ENCODE peak calls at places on chromosomes 4 and X, in six cellular contexts. F is dorsolateral prefrontal cortex, N is endothelial cell, H is IMR-90, O is pancreas, L is progenitor cell of endocrine pancreas. R is an unnamed sample.

GRCh38 chr4:98506462-98507132 is 151.8 kb downstream of the TSPAN5 start:
- DNase-seq in F (no peak), N (peak), H (no peak), O (no peak), L (no peak), R (peak)

GRCh38 chrX:72120798-72121197 is 10.9 kb downstream of the RTL5 start:
- DNase-seq in F (no peak), N (no peak), H (no peak), O (no peak), L (no peak), R (no peak)

GRCh38 chr4:663438-664428 is 10.3 kb downstream of the ATP5ME start:
- DNase-seq in F (no peak), N (peak), H (no peak), O (peak), L (peak), R (no peak)

GRCh38 chr4:8854866-8855265 is 16.8 kb downstream of the HMX1 start:
- DNase-seq in F (peak), N (no peak), H (peak), O (peak), L (no peak), R (no peak)

GRCh38 chr4:67549123-67549522 is 3.8 kb upstream of the CENPC start:
- DNase-seq in F (no peak), N (no peak), H (no peak), O (no peak), L (no peak), R (no peak)

GRCh38 chrX:24146283-24146865 is 3.2 kb upstream of the ZFX start:
- DNase-seq in F (no peak), N (no peak), H (peak), O (no peak), L (no peak), R (no peak)

GRCh38 chrX:15674514-15674898 is 9.9 kb upstream of the CLTRN start:
- DNase-seq in F (peak), N (peak), H (peak), O (peak), L (no peak), R (peak)

GRCh38 chr4:112557676-112558411 is 41.9 kb upstream of the NEUROG2 start:
- DNase-seq in F (no peak), N (no peak), H (no peak), O (no peak), L (no peak), R (no peak)

GRCh38 chr4:48388504-48389154 is 47.3 kb downstream of the SLAIN2 start:
- DNase-seq in F (no peak), N (no peak), H (peak), O (no peak), L (no peak), R (no peak)

GRCh38 chr4:76654796-76655195 is 219.8 kb downstream of the SHROOM3 start:
- DNase-seq in F (no peak), N (no peak), H (peak), O (no peak), L (no peak), R (no peak)

GRCh38 chr4:88965053-88965452 is 91.9 kb downstream of the FAM13A start:
- DNase-seq in F (no peak), N (no peak), H (peak), O (no peak), L (no peak), R (no peak)

GRCh38 chr4:158065176-158065575 is 107.6 kb downstream of the GASK1B start:
- DNase-seq in F (no peak), N (no peak), H (no peak), O (no peak), L (no peak), R (no peak)

GRCh38 chrX:2967012-2967411 is 37.9 kb upstream of the ARSD start:
- DNase-seq in F (no peak), N (no peak), H (no peak), O (no peak), L (no peak), R (no peak)

GRCh38 chr4:25500626-25501318 is 123.7 kb downstream of the ANAPC4 start:
- DNase-seq in F (no peak), N (no peak), H (no peak), O (no peak), L (no peak), R (no peak)

GRCh38 chrX:118383120-118383519 is 37.2 kb downstream of the WDR44 start:
- DNase-seq in F (no peak), N (no peak), H (no peak), O (no peak), L (no peak), R (no peak)

GRCh38 chr4:138007572-138007971 is 234.6 kb downstream of the SLC7A11 start:
- DNase-seq in F (no peak), N (no peak), H (no peak), O (no peak), L (no peak), R (no peak)

GRCh38 chr4:83362492-83363329 is 28.1 kb upstream of the HPSE start:
- DNase-seq in F (no peak), N (no peak), H (peak), O (no peak), L (no peak), R (no peak)

GRCh38 chr4:88659061-88659889 is 38.4 kb downstream of the NAP1L5 start:
- DNase-seq in F (peak), N (peak), H (peak), O (no peak), L (no peak), R (no peak)

GRCh38 chr4:86442881-86443280 is 83.0 kb upstream of the MAPK10 start:
- DNase-seq in F (no peak), N (no peak), H (no peak), O (no peak), L (no peak), R (no peak)

GRCh38 chr4:33914386-33914785 is 2329.9 kb downstream of the ARAP2 start:
- DNase-seq in F (no peak), N (no peak), H (no peak), O (no peak), L (no peak), R (no peak)

GRCh38 chr4:142264961-142265360 is 581.1 kb downstream of the INPP4B start:
- DNase-seq in F (no peak), N (no peak), H (peak), O (no peak), L (no peak), R (no peak)

GRCh38 chr4:65918217-65918616 is 247.9 kb upstream of the EPHA5 start:
- DNase-seq in F (no peak), N (no peak), H (no peak), O (no peak), L (no peak), R (no peak)

GRCh38 chr4:141213550-141213991 is 7.1 kb upstream of the ZNF330 start:
- DNase-seq in F (no peak), N (no peak), H (no peak), O (peak), L (no peak), R (no peak)

GRCh38 chr4:71270901-71271300 is 67.9 kb upstream of the SLC4A4 start:
- DNase-seq in F (no peak), N (peak), H (peak), O (no peak), L (no peak), R (peak)

GRCh38 chrX:131816551-131817136 is 206.5 kb upstream of the STK26 start:
- DNase-seq in F (peak), N (no peak), H (peak), O (no peak), L (no peak), R (no peak)

GRCh38 chr4:31620476-31620875 is 900.3 kb downstream of the PCDH7 start:
- DNase-seq in F (no peak), N (no peak), H (no peak), O (no peak), L (no peak), R (no peak)

GRCh38 chrX:19616959-19617358 is 101.7 kb upstream of the MAP3K15 start:
- DNase-seq in F (no peak), N (no peak), H (peak), O (no peak), L (no peak), R (no peak)

GRCh38 chrX:19617550-19617949 is 102.2 kb upstream of the MAP3K15 start:
- DNase-seq in F (no peak), N (no peak), H (no peak), O (no peak), L (no peak), R (no peak)

GRCh38 chrX:19613645-19614323 is 98.5 kb upstream of the MAP3K15 start:
- DNase-seq in F (no peak), N (no peak), H (no peak), O (no peak), L (no peak), R (no peak)

GRCh38 chrX:19611636-19612376 is 96.5 kb upstream of the MAP3K15 start:
- DNase-seq in F (no peak), N (no peak), H (no peak), O (no peak), L (no peak), R (no peak)

DNA sequence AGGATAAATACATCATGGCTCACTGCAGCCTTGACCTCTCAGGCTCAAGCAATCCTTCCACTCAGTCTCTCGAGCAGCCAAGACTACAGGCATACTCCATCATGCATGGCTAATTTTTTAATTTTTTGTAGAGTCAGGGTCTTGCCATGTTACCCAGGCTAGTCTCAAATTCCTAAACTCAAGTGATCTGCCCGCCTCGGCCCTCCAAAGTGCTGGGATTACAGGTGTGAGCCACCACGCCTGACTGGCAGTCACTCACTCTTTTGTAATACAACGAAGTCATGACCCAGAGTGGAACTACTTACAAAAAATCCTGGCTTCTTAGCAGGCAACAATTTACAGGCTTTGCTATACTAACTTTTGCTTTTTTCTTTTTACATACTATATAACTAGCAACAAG is 100.7 kb upstream of the MAP3K15 start:
- DNase-seq in F (no peak), N (no peak), H (no peak), O (no peak), L (no peak), R (no peak)
- TF ChIP-seq CTCF in F (no peak), N (no peak), H (no peak), O (no peak), L (no peak), R (no peak)

GRCh38 chr4:52665592-52665991 is 6.5 kb upstream of the USP46 start:
- DNase-seq in F (no peak), N (no peak), H (no peak), O (no peak), L (no peak), R (no peak)

GRCh38 chr4:52670121-52670520 is 11.0 kb upstream of the USP46 start:
- DNase-seq in F (no peak), N (no peak), H (no peak), O (no peak), L (no peak), R (no peak)

GRCh38 chr4:52670739-52671138 is 11.6 kb upstream of the USP46 start:
- DNase-seq in F (no peak), N (no peak), H (no peak), O (no peak), L (no peak), R (no peak)
- TF ChIP-seq CTCF in F (no peak), N (no peak), H (no peak), O (no peak), L (no peak), R (no peak)

GRCh38 chr4:44447563-44448504 is 775 bp downstream of the KCTD8 start:
- DNase-seq in F (peak), N (peak), H (no peak), O (peak), L (peak), R (peak)
- TF ChIP-seq CTCF in F (peak), N (no peak), H (no peak), O (no peak), L (peak), R (no peak)

DNA sequence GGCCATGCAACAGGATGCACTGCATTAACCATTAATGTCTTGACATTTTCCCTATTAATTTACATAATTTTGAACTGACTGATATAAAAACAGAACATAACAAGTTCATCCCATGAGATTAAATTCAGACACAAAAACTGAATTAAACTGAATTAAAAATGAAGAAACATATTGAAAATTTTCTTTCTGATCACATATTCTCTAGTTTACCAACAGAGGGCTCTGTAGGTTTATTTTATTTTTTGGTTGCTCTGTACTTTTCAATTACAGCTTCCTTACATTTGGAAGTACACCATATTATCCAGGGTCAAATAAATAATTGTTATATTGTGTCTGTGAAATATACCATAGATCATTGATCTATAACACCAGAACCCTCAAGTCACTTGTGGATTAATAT is 27.3 kb upstream of the CT83 start:
- DNase-seq in F (no peak), N (no peak), H (no peak), O (no peak), L (no peak), R (no peak)
- TF ChIP-seq CTCF in F (peak), N (no peak), H (peak), O (no peak), L (peak), R (peak)

DNA sequence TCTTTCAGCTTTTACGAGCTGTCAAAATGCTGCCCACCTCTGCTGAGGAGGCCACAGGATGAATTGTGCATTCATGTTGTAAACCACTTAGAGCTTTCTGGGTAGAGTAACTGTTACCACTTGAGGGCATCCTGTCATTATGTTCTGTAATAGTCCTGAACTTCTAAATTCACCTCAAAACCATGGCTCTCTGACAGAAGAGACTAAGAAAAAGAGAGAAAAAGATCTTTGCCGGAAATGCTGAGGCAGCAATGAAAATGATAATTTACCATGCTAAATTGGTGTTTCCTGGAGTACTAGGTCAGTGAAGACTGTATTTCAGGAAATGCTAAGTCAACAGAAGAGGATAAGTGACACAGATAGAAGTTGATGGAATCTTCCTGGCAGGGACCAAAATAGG is 942.3 kb upstream of the SLIT2 start:
- DNase-seq in F (no peak), N (no peak), H (peak), O (no peak), L (no peak), R (no peak)
- TF ChIP-seq CTCF in F (no peak), N (no peak), H (peak), O (no peak), L (no peak), R (no peak)

GRCh38 chr4:188270273-188271069 is 131.2 kb downstream of the TRIML1 start:
- DNase-seq in F (no peak), N (no peak), H (no peak), O (peak), L (no peak), R (no peak)

GRCh38 chr4:188268081-188268908 is 129.1 kb downstream of the TRIML1 start:
- DNase-seq in F (no peak), N (no peak), H (no peak), O (no peak), L (no peak), R (no peak)

GRCh38 chr4:188262464-188262863 is 123.2 kb downstream of the TRIML1 start:
- DNase-seq in F (no peak), N (no peak), H (peak), O (no peak), L (no peak), R (no peak)

GRCh38 chr4:188266386-188266785 is 127.1 kb downstream of the TRIML1 start:
- DNase-seq in F (no peak), N (no peak), H (no peak), O (no peak), L (no peak), R (no peak)
- TF ChIP-seq CTCF in F (no peak), N (no peak), H (no peak), O (no peak), L (no peak), R (no peak)

DNA sequence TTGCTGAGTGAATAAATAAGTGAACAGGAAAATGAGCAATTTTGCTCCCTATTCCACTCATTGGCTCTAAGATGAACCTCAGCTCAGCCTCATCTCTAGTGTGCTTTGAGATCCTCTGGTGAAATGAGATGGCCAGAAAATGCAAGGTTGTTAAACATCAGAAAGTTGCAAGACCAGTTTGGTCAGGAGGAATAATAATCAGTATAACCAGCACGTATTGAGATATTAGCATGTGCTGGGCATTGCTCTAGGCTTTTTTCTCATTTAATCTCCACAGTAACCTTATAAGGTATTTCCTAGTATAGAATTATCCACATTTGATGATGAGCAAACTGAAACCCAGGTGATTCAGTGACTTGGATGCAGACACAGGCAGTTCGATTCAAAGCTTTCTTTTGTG is 110.5 kb upstream of the PAK3 start:
- DNase-seq in F (no peak), N (no peak), H (no peak), O (no peak), L (no peak), R (no peak)
- TF ChIP-seq CTCF in F (no peak), N (no peak), H (no peak), O (no peak), L (no peak), R (no peak)

DNA sequence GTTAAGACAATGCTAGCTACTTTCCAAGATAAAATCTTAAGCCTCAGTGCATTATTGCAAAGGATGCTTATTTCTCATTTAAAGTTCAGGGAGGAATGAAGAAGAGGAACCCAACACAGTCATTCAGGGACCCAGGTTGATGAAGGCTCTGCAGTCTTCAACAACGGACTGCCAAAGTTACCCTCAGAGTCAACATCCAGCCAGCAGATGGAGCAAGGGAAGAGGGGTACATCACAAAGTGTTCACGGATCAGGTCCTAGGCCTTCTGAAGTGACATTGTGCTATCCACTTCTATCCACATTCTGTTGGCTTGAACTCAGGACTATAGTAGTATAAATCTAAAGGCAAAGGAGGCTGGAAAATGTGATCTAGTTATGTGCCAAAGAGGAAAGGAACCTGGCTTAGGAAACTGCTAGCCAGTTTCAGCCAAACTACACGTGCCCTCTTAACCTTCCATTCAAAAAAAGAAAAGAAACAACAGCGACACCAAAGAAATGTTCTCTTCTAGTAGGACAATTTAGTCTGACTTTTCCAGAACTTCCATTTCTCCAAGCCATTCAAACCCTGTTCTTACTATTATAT is 28.8 kb downstream of the NKX6-1 start:
- DNase-seq in F (no peak), N (peak), H (no peak), O (no peak), L (no peak), R (no peak)
- TF ChIP-seq CTCF in F (no peak), N (no peak), H (no peak), O (no peak), L (no peak), R (no peak)

R was measured in neural crest cell.